ENCODE peak calls at places on chromosomes 11 and 22, in ten cellular contexts. N is H9; O is IMR-90; U is naive thymus-derived CD4-positive, alpha-beta T cell; Y is RWPE1; S is foreskin keratinocyte; F is substantia nigra; E is Peyer's patch; B is CD4-positive, CD25-positive, alpha-beta regulatory T cell; P is psoas muscle. K is an unnamed sample.

GRCh38 chr11:74462009-74462408 is 5.3 kb downstream of the KCNE3 start:
- DNase-seq in N (no peak), O (no peak), U (no peak), Y (no peak), S (no peak), F (no peak), E (peak), B (no peak), P (peak), K (no peak)

GRCh38 chr11:73292481-73292880 is 15.6 kb upstream of the ARHGEF17 start:
- DNase-seq in N (no peak), O (no peak), U (no peak), Y (no peak), S (no peak), F (no peak), E (no peak), B (no peak), P (no peak), K (no peak)

GRCh38 chr22:39628563-39629080 is 58.1 kb downstream of the CACNA1I start:
- DNase-seq in N (no peak), O (no peak), U (no peak), Y (no peak), S (no peak), F (no peak), E (no peak), B (no peak), P (no peak), K (no peak)

GRCh38 chr11:44226472-44226871 is 83.5 kb downstream of the ALX4 start:
- DNase-seq in N (no peak), O (no peak), U (no peak), Y (no peak), S (no peak), F (no peak), E (no peak), B (no peak), P (no peak), K (no peak)

GRCh38 chr11:120941000-120941399 is 82.9 kb upstream of the TBCEL start:
- DNase-seq in N (no peak), O (no peak), U (no peak), Y (no peak), S (no peak), F (no peak), E (no peak), B (no peak), P (no peak), K (no peak)

GRCh38 chr11:110907629-110908028 is 195.4 kb upstream of the ARHGAP20 start:
- DNase-seq in N (no peak), O (peak), U (peak), Y (peak), S (peak), F (no peak), E (no peak), B (peak), P (no peak), K (peak)

GRCh38 chr22:50148991-50149721 is 21.4 kb upstream of the PANX2 start:
- DNase-seq in N (peak), O (peak), U (peak), Y (peak), S (peak), F (no peak), E (peak), B (peak), P (no peak), K (peak)

GRCh38 chr22:22942511-22943329 is 55.1 kb downstream of the IGLL5 start:
- DNase-seq in N (peak), O (peak), U (peak), Y (peak), S (peak), F (peak), E (peak), B (peak), P (peak), K (no peak)

GRCh38 chr22:38862375-38863329 is 9.4 kb downstream of the CBX6 start:
- DNase-seq in N (peak), O (no peak), U (no peak), Y (no peak), S (no peak), F (no peak), E (peak), B (no peak), P (peak), K (no peak)

GRCh38 chr22:23183107-23183698 is 2.9 kb downstream of the BCR start:
- DNase-seq in N (peak), O (peak), U (no peak), Y (no peak), S (no peak), F (no peak), E (no peak), B (peak), P (peak), K (no peak)

GRCh38 chr11:61728940-61729219 is 23.6 kb upstream of the MYRF start:
- DNase-seq in N (no peak), O (peak), U (no peak), Y (peak), S (peak), F (no peak), E (no peak), B (no peak), P (no peak), K (peak)

GRCh38 chr22:27535452-27535851 is 266.1 kb downstream of the MN1 start:
- DNase-seq in N (no peak), O (no peak), U (no peak), Y (no peak), S (no peak), F (no peak), E (no peak), B (no peak), P (no peak), K (no peak)

GRCh38 chr22:40406063-40406890 is 35.9 kb downstream of the SGSM3 start:
- DNase-seq in N (no peak), O (no peak), U (no peak), Y (no peak), S (no peak), F (no peak), E (no peak), B (no peak), P (no peak), K (no peak)

DNA sequence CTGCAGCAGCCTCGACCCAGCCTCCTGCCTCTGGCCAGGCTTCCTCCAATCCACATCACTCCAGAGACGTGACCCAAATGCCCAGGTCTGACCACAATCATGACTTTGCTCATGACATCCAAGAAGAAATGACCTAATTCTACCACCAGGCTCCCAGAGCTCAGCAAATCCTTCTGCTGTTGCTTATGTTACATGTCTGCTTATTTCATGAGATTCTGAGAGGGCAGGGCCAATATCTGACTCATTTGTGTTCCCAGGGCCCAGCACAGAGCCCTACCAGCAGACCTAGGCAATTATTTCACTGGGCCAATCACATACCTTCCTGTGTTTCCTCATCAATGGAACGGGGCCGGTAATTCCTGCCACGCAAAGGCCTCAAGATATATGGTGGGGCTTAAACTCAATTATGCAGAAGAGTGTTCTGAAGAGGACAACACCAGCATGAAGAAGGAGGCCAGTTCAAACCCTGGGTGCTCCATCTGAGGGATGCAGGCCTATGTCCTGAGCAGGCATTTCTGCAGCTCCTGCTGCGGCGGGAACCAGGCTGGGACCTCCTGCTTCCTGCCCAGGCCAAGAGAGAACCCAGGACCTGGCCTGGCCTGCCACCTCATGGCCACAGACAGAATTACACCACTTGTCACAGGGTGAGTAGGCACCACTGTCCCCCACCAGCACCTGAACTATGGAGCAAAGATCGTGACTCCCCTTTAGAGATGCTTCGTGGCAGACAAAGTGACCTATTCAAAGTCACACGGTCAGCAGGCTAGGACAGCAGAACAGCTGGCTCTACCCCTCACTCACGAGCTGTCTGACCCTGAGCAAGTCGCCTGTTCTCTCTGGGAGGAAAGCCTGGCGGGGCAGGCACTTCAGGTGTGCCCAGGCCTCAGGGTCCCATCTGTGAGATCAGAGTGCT is 5.8 kb downstream of the CENPM start:
- DNase-seq in N (peak), O (peak), U (peak), Y (peak), S (peak), F (peak), E (peak), B (peak), P (peak), K (peak)
- H3K27ac ChIP-seq in N (no peak), O (no peak), U (peak), Y (peak), S (no peak), F (peak), E (peak), B (peak), P (peak), K (peak)

GRCh38 chr22:45540122-45540521 is 37.4 kb downstream of the FBLN1 start:
- DNase-seq in N (no peak), O (no peak), U (no peak), Y (no peak), S (no peak), F (no peak), E (no peak), B (no peak), P (no peak), K (no peak)
- H3K27ac ChIP-seq in N (no peak), O (no peak), U (no peak), Y (peak), S (no peak), F (no peak), E (no peak), B (no peak), P (no peak), K (no peak)

GRCh38 chr22:20244744-20245576 is 23.2 kb downstream of the RTN4R start:
- DNase-seq in N (no peak), O (no peak), U (peak), Y (no peak), S (no peak), F (no peak), E (no peak), B (peak), P (no peak), K (no peak)
- H3K27ac ChIP-seq in N (no peak), O (no peak), U (peak), Y (peak), S (no peak), F (no peak), E (peak), B (peak), P (no peak), K (no peak)

GRCh38 chr11:46065681-46066080 is 55.6 kb downstream of the PHF21A start:
- DNase-seq in N (no peak), O (no peak), U (no peak), Y (no peak), S (peak), F (no peak), E (no peak), B (peak), P (no peak), K (no peak)
- H3K27ac ChIP-seq in N (no peak), O (no peak), U (no peak), Y (no peak), S (peak), F (no peak), E (no peak), B (no peak), P (no peak), K (peak)

DNA sequence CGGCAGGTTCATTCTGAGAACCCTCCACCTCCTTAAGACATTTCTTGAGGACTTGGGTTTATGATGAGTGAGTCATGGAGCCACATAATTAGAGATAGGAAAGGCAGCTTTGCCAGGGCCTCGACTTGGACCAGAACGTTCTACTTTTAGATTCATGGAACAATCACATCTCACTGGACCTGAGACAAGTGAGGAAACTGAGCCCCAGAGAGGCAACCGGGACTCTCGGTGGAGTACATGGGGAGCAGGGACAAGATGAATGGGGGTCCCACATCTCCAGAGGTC is 59.5 kb downstream of the LINC01488 start:
- DNase-seq in N (no peak), O (no peak), U (no peak), Y (no peak), S (no peak), F (no peak), E (no peak), B (no peak), P (no peak), K (no peak)
- H3K27ac ChIP-seq in N (no peak), O (no peak), U (no peak), Y (no peak), S (no peak), F (no peak), E (no peak), B (no peak), P (no peak), K (no peak)

GRCh38 chr11:335779-336665 is 15.4 kb upstream of the IFITM3 start:
- DNase-seq in N (no peak), O (no peak), U (no peak), Y (no peak), S (no peak), F (no peak), E (no peak), B (no peak), P (no peak), K (no peak)
- H3K27ac ChIP-seq in N (no peak), O (no peak), U (peak), Y (no peak), S (no peak), F (peak), E (no peak), B (no peak), P (peak), K (no peak)

GRCh38 chr11:66628061-66628603 is 10.4 kb upstream of the RBM4 start:
- DNase-seq in N (no peak), O (no peak), U (no peak), Y (no peak), S (no peak), F (no peak), E (no peak), B (no peak), P (no peak), K (no peak)

GRCh38 chr11:66625041-66625751 is 8.8 kb downstream of the RBM14 start:
- DNase-seq in N (no peak), O (no peak), U (no peak), Y (no peak), S (no peak), F (no peak), E (no peak), B (no peak), P (no peak), K (no peak)

GRCh38 chr11:66626382-66626781 is 10.0 kb downstream of the RBM14 start:
- DNase-seq in N (no peak), O (no peak), U (no peak), Y (no peak), S (no peak), F (no peak), E (no peak), B (no peak), P (no peak), K (no peak)

GRCh38 chr11:66625752-66626149 is 9.3 kb downstream of the RBM14 start:
- DNase-seq in N (no peak), O (no peak), U (no peak), Y (no peak), S (no peak), F (no peak), E (no peak), B (no peak), P (no peak), K (no peak)

GRCh38 chr11:66626926-66627325 is 10.5 kb downstream of the RBM14 start:
- DNase-seq in N (no peak), O (no peak), U (no peak), Y (no peak), S (no peak), F (no peak), E (no peak), B (no peak), P (no peak), K (no peak)
- H3K27ac ChIP-seq in N (no peak), O (no peak), U (no peak), Y (no peak), S (no peak), F (no peak), E (no peak), B (no peak), P (no peak), K (no peak)

GRCh38 chr11:272195-272930 is 5.8 kb upstream of the NLRP6 start:
- DNase-seq in N (peak), O (no peak), U (no peak), Y (no peak), S (no peak), F (no peak), E (peak), B (no peak), P (no peak), K (no peak)

GRCh38 chr11:276219-276618 is 2.0 kb upstream of the NLRP6 start:
- DNase-seq in N (no peak), O (no peak), U (no peak), Y (no peak), S (no peak), F (no peak), E (no peak), B (no peak), P (no peak), K (no peak)

GRCh38 chr11:270451-271208 is 7.6 kb upstream of the NLRP6 start:
- DNase-seq in N (peak), O (no peak), U (no peak), Y (no peak), S (no peak), F (no peak), E (peak), B (no peak), P (no peak), K (no peak)

GRCh38 chr11:271316-271715 is 6.9 kb upstream of the NLRP6 start:
- DNase-seq in N (peak), O (no peak), U (no peak), Y (no peak), S (no peak), F (no peak), E (peak), B (no peak), P (no peak), K (no peak)

DNA sequence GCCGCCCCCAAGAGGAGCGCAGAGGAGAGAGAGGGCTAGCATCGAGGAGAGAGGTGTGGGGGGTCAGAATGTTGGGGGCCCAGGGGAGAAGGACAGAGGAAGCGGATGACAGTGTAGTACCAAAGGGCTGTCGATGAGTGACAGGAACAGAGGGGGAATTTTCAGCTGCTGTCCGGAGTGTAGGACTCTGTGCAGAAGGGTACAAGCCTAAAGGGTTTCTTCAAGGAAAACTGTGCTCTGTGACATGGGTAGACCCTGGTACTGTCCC is 5.3 kb upstream of the NLRP6 start:
- DNase-seq in N (no peak), O (no peak), U (no peak), Y (no peak), S (no peak), F (no peak), E (no peak), B (no peak), P (no peak), K (no peak)
- H3K27ac ChIP-seq in N (no peak), O (no peak), U (no peak), Y (no peak), S (no peak), F (no peak), E (peak), B (no peak), P (no peak), K (no peak)

DNA sequence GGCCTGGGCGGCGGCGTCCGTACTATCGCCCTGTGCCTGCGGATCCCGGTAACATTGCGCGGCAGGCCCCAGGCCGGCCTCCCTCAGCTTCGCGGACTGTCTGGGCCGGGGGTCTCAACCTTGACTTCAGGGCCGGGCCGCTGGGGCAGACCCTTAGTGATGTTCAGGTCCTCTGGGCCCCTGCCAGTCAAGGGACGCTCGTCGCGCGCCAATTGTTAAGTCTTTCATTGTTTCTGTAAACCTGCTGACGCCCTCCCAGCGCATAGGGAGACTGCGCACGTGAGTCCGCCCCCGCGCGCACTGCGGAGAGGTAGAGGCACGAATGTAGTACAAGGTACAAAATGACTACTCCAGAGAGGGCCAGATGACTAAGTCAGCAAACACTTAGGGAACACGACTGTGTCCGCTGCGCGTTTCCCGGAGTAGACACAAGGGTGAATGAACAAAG is 451 bp upstream of the HDHD5 start:
- DNase-seq in N (no peak), O (peak), U (no peak), Y (peak), S (peak), F (peak), E (peak), B (peak), P (peak), K (no peak)
- H3K27ac ChIP-seq in N (no peak), O (peak), U (peak), Y (peak), S (peak), F (peak), E (peak), B (peak), P (peak), K (peak)

GRCh38 chr22:31680764-31681624 is 19.0 kb upstream of the PISD start:
- DNase-seq in N (no peak), O (peak), U (no peak), Y (no peak), S (peak), F (no peak), E (no peak), B (no peak), P (no peak), K (no peak)

GRCh38 chr22:31678748-31679147 is 16.7 kb upstream of the PISD start:
- DNase-seq in N (no peak), O (no peak), U (no peak), Y (no peak), S (no peak), F (no peak), E (no peak), B (no peak), P (no peak), K (no peak)

GRCh38 chr22:31681625-31682345 is 19.8 kb upstream of the PISD start:
- DNase-seq in N (no peak), O (peak), U (no peak), Y (no peak), S (no peak), F (no peak), E (no peak), B (no peak), P (peak), K (no peak)

DNA sequence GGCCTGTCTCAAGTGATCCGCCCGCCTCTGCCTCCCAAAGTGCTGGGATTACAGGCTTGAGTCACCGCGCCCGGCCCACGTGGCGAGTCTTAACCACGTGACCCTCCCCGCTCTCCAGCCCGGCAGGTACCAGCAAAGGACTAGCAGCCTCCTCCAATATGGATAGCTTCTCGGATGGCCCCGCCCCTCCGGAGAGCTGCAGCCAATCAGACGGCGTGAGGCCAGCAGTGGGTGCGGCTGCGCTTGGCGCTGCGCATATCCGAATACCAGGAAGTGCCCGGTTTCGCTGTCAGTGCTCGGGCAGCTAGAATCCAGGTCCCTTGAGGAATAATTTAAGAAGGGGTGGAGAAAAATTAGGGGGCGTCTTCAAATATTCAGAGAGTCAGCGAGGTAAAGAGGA is 14.7 kb upstream of the PISD start:
- DNase-seq in N (peak), O (peak), U (peak), Y (peak), S (peak), F (peak), E (peak), B (peak), P (peak), K (peak)
- H3K27ac ChIP-seq in N (no peak), O (no peak), U (peak), Y (peak), S (peak), F (peak), E (peak), B (peak), P (peak), K (peak)